ENCODE peak calls at places on chromosomes 2 and 18, in eight cellular contexts. G, F, Y, R, M, Z, U and X are unnamed samples.

GRCh38 chr2:240707046-240707756 is 15.5 kb downstream of the AQP12A start:
- DNase-seq in U (no peak), R (no peak), G (no peak), Z (no peak), Y (no peak), M (no peak), F (no peak), X (no peak)

GRCh38 chr18:13574355-13574754 is 152.0 kb downstream of the FAM210A start:
- DNase-seq in R (no peak), G (no peak), Z (no peak), M (no peak), F (no peak), U (no peak), Y (no peak), X (no peak)

GRCh38 chr2:20634430-20635095 is 16.3 kb downstream of the HS1BP3 start:
- DNase-seq in R (no peak), G (no peak), Z (no peak), M (no peak), U (no peak), F (no peak), Y (peak), X (no peak)

GRCh38 chr18:23188391-23188790 is 53.1 kb downstream of the CABLES1 start:
- DNase-seq in G (no peak), R (no peak), F (no peak), Y (no peak), M (no peak), U (no peak), Z (no peak), X (no peak)

GRCh38 chr2:77398970-77399369 is 123.2 kb downstream of the LRRTM4 start:
- DNase-seq in F (no peak), R (no peak), Y (no peak), G (no peak), Z (no peak), M (no peak), U (no peak), X (no peak)

GRCh38 chr2:16318474-16319195 is 347.0 kb downstream of the CYRIA start:
- DNase-seq in R (peak), F (no peak), G (no peak), Y (no peak), M (no peak), Z (no peak), U (peak), X (no peak)

GRCh38 chr2:29632018-29632417 is 289.4 kb downstream of the ALK start:
- DNase-seq in G (no peak), F (no peak), Y (peak), M (no peak), R (no peak), Z (no peak), U (no peak), X (no peak)

GRCh38 chr2:226963528-226963927 is 127.7 kb downstream of the RHBDD1 start:
- DNase-seq in Y (peak), G (no peak), U (no peak), R (peak), M (no peak), Z (no peak), F (no peak), X (no peak)